ENCODE peak calls at places on chromosomes 2 and 18, in ten cellular contexts. M is A673; W is heart left ventricle; B is mesendoderm; O is naive thymus-derived CD4-positive, alpha-beta T cell; K is thoracic aorta; R is CD8-positive, alpha-beta memory T cell; I is CD8-positive, alpha-beta T cell; L is heart right ventricle; D is foreskin keratinocyte. F is an unnamed sample.

GRCh38 chr2:39434233-39434897 is 2.7 kb downstream of the MAP4K3 start:
- DNase-seq in M (no peak), W (no peak), B (peak; percentile 53), O (no peak), K (no peak), R (no peak), I (no peak), L (no peak), D (no peak), F (no peak)

GRCh38 chr18:65221736-65222135 is 529.1 kb upstream of the CDH7 start:
- DNase-seq in M (no peak), W (no peak), B (no peak), O (no peak), K (no peak), R (no peak), I (no peak), L (no peak), D (no peak), F (no peak)

GRCh38 chr2:182952741-182953450 is 85.4 kb downstream of the NCKAP1 start:
- DNase-seq in M (peak; percentile 91), W (no peak), B (no peak), O (no peak), K (no peak), R (no peak), I (no peak), L (no peak), D (peak; percentile 78), F (no peak)

GRCh38 chr18:73249030-73249429 is 381.2 kb upstream of the NETO1 start:
- DNase-seq in M (no peak), W (no peak), B (no peak), O (no peak), K (no peak), R (no peak), I (no peak), L (no peak), D (no peak), F (no peak)

GRCh38 chr2:99158599-99158998 is 3.8 kb downstream of the LIPT1 start:
- DNase-seq in M (no peak), W (no peak), B (peak; percentile 33), O (no peak), K (no peak), R (no peak), I (no peak), L (no peak), D (no peak), F (no peak)

GRCh38 chr2:41032715-41033114 is 580.8 kb upstream of the SLC8A1 start:
- DNase-seq in M (no peak), W (no peak), B (peak; percentile 13), O (no peak), K (no peak), R (no peak), I (no peak), L (no peak), D (no peak), F (no peak)

GRCh38 chr2:157053876-157054275 is 203.6 kb upstream of the GALNT5 start:
- DNase-seq in M (no peak), W (no peak), B (no peak), O (no peak), K (no peak), R (no peak), I (no peak), L (no peak), D (no peak), F (no peak)

GRCh38 chr18:74597662-74598349 is at the start of gene ZNF407:
- DNase-seq in M (peak; percentile 94), W (peak; percentile 90), B (peak; percentile 98), O (peak; percentile 94), K (peak; percentile 70), R (peak; percentile 89), I (peak; percentile 94), L (peak; percentile 85), D (peak; percentile 93), F (peak; percentile 56)

GRCh38 chr18:25047421-25047820 is 304.5 kb downstream of the ZNF521 start:
- DNase-seq in M (no peak), W (no peak), B (no peak), O (no peak), K (no peak), R (no peak), I (no peak), L (no peak), D (no peak), F (no peak)
- H3K27me3 ChIP-seq in M (no peaks in the 10 kb centered on the region), W (no peaks in the 10 kb centered on the region), B (peaks cover 7% of the 10 kb centered on the region), O (no peaks in the 10 kb centered on the region), K (no peaks in the 10 kb centered on the region), R (no peaks in the 10 kb centered on the region), I (no peaks in the 10 kb centered on the region), L (no peaks in the 10 kb centered on the region), D (peaks cover under 1% of the 10 kb centered on the region), F (no peaks in the 10 kb centered on the region)

GRCh38 chr18:2856499-2856898 is 9.7 kb downstream of the EMILIN2 start:
- DNase-seq in M (no peak), W (no peak), B (no peak), O (no peak), K (no peak), R (no peak), I (no peak), L (no peak), D (no peak), F (no peak)

GRCh38 chr18:2855560-2856350 is 8.9 kb downstream of the EMILIN2 start:
- DNase-seq in M (no peak), W (no peak), B (no peak), O (no peak), K (no peak), R (no peak), I (no peak), L (no peak), D (peak; percentile 71), F (no peak)

GRCh38 chr18:2854871-2855270 is 8.1 kb downstream of the EMILIN2 start:
- DNase-seq in M (no peak), W (no peak), B (no peak), O (no peak), K (no peak), R (no peak), I (no peak), L (no peak), D (no peak), F (no peak)

GRCh38 chr18:2853926-2854664 is 7.3 kb downstream of the EMILIN2 start:
- DNase-seq in M (no peak), W (no peak), B (peak; percentile 79), O (no peak), K (no peak), R (no peak), I (no peak), L (no peak), D (no peak), F (no peak)

DNA sequence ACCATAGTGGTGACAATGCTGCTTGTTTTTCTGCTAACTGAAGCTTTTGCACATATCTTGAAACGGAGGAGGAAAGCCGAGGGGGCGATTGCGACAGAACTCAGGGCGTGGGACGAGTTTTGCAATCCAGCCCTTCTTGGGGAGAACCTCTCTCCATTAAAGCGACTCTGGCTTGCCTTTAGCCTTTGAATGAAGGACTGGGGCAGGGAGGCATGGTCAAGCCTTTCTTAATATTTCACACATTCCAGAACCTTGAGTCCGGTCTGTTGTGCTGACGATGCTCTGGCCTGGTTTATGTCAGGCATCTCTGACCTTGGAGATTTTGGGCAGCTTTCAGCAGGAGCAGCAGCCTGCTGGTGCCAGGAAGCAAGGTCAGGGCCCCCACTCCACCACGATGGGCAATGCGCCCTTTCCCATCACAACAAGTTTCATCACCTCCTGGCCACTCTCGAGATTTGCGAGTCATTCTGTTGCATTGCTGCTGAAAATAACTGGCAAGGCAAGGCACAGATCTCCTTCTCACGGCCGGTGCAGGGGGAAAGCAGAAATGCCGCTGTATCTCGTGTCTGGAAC is 10.8 kb downstream of the EMILIN2 start:
- DNase-seq in M (peak; percentile 36), W (peak; percentile 71), B (peak; percentile 57), O (no peak), K (peak; percentile 51), R (no peak), I (no peak), L (peak; percentile 78), D (no peak), F (no peak)
- H3K4me1 ChIP-seq in M (peaks cover 10% of the 10 kb centered on the region), W (no peaks in the 10 kb centered on the region), B (no peaks in the 10 kb centered on the region), O (no peaks in the 10 kb centered on the region), K (peaks cover 19% of the 10 kb centered on the region), R (no peaks in the 10 kb centered on the region), I (no peaks in the 10 kb centered on the region), L (peaks cover 21% of the 10 kb centered on the region), D (no peaks in the 10 kb centered on the region), F (no peaks in the 10 kb centered on the region)

GRCh38 chr2:229714736-229715541 is 584 bp upstream of the DNER start:
- DNase-seq in M (peak; percentile 55), W (peak; percentile 23), B (peak; percentile 89), O (no peak), K (no peak), R (no peak), I (no peak), L (peak; percentile 52), D (no peak), F (no peak)
- H3K27me3 ChIP-seq in M (peaks cover 20% of the 10 kb centered on the region), W (peaks cover 28% of the 10 kb centered on the region), B (peaks cover 6% of the 10 kb centered on the region), O (peaks cover 15% of the 10 kb centered on the region), K (no peaks in the 10 kb centered on the region), R (peaks cover 31% of the 10 kb centered on the region), I (peaks cover 11% of the 10 kb centered on the region), L (peaks cover 81% of the 10 kb centered on the region), D (peaks cover 74% of the 10 kb centered on the region), F (peaks cover 7% of the 10 kb centered on the region)

GRCh38 chr2:130916438-130916705 is 79.7 kb downstream of the ARHGEF4 start:
- DNase-seq in M (no peak), W (no peak), B (peak; percentile 17), O (no peak), K (no peak), R (no peak), I (no peak), L (no peak), D (no peak), F (no peak)
- H3K4me1 ChIP-seq in M (no peaks in the 10 kb centered on the region), W (no peaks in the 10 kb centered on the region), B (no peaks in the 10 kb centered on the region), O (no peaks in the 10 kb centered on the region), K (no peaks in the 10 kb centered on the region), R (no peaks in the 10 kb centered on the region), I (no peaks in the 10 kb centered on the region), L (no peaks in the 10 kb centered on the region), D (peaks cover 36% of the 10 kb centered on the region), F (peaks cover 76% of the 10 kb centered on the region)

DNA sequence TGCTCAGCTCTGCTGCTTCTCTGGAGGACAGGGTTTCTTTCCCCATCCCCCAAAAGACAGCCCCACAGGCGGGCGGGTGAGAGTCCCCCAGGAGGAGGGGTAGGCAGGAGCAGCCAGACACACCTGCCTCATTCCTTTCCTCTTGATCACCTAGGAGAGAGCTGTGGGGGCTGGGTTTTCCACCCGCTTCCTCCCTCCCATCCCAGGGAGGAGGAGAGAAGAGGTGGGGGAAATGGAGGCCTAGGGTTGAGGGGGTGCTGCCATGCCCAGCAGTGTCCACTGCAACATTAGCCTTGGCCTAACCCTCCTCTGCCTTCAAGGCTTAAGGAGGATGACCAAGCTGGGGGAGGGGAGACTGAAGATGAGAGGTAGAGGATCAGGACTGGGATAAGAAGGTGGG is 14.7 kb downstream of the WNT10A start:
- DNase-seq in M (no peak), W (no peak), B (peak; percentile 60), O (no peak), K (no peak), R (no peak), I (no peak), L (no peak), D (peak; percentile 78), F (no peak)
- H3K27me3 ChIP-seq in M (peaks cover 31% of the 10 kb centered on the region), W (peaks cover 48% of the 10 kb centered on the region), B (peaks cover 69% of the 10 kb centered on the region), O (peaks cover 3% of the 10 kb centered on the region), K (peaks cover 28% of the 10 kb centered on the region), R (peaks cover 4% of the 10 kb centered on the region), I (no peaks in the 10 kb centered on the region), L (peaks cover 92% of the 10 kb centered on the region), D (no peaks in the 10 kb centered on the region), F (peaks cover 98% of the 10 kb centered on the region)

DNA sequence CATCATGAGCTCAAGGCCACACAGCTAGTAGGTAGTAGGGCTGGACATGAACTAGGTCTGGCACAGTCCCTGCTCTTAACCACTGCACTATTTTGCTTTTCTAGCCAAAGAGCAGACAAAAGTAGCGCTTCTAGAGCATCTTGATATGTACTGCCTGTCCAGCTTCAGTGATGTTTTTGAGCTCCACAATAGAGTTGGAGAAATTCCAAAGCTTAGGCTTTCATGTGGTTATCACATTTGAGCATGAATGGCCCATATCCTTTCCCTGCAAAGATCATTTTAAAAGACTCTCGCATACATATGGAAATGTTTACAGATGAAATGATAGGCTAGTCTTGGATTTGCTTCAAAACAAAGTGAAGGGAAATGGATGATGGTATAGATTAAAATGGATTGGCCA is 128.7 kb downstream of the MAP3K20 start:
- DNase-seq in M (peak; percentile 28), W (no peak), B (no peak), O (no peak), K (no peak), R (no peak), I (no peak), L (no peak), D (no peak), F (no peak)
- H3K4me1 ChIP-seq in M (no peaks in the 10 kb centered on the region), W (peaks cover 30% of the 10 kb centered on the region), B (no peaks in the 10 kb centered on the region), O (no peaks in the 10 kb centered on the region), K (peaks cover 30% of the 10 kb centered on the region), R (no peaks in the 10 kb centered on the region), I (no peaks in the 10 kb centered on the region), L (peaks cover 47% of the 10 kb centered on the region), D (no peaks in the 10 kb centered on the region), F (no peaks in the 10 kb centered on the region)